ENCODE peak calls at places on chromosomes 13 and 19, in seven cellular contexts. H is tibial artery, U is cardiac fibroblast, E is stomach, S is neural progenitor cell, J is fibroblast of lung, Y is fibroblast of mammary gland. M is an unnamed sample.

GRCh38 chr13:111228262-111229144 is 91.9 kb upstream of the TEX29 start:
- DNase-seq in H (no peak), U (no peak), E (no peak), S (no peak), J (peak), Y (peak), M (no peak)

GRCh38 chr19:55454787-55455243 is 6.6 kb downstream of the ISOC2 start:
- DNase-seq in H (no peak), U (peak), E (no peak), S (peak), J (no peak), Y (peak), M (no peak)

GRCh38 chr13:39565036-39565949 is 37.7 kb downstream of the LHFPL6 start:
- DNase-seq in H (no peak), U (peak), E (no peak), S (peak), J (peak), Y (peak), M (peak)

GRCh38 chr19:7505682-7506384 is 10.1 kb upstream of the ZNF358 start:
- DNase-seq in H (no peak), U (no peak), E (no peak), S (peak), J (no peak), Y (no peak), M (no peak)

GRCh38 chr19:23909222-23909621 is 5.5 kb upstream of the ZNF726 start:
- DNase-seq in H (no peak), U (no peak), E (no peak), S (no peak), J (no peak), Y (no peak), M (no peak)

GRCh38 chr19:6484831-6485230 is 3.2 kb upstream of the DENND1C start:
- DNase-seq in H (no peak), U (no peak), E (no peak), S (no peak), J (no peak), Y (no peak), M (no peak)

GRCh38 chr19:29690842-29691241 is 24.2 kb downstream of the C19orf12 start:
- DNase-seq in H (no peak), U (peak), E (no peak), S (peak), J (peak), Y (peak), M (no peak)

GRCh38 chr13:87872813-87873212 is 201.6 kb downstream of the SLITRK5 start:
- DNase-seq in H (no peak), U (no peak), E (no peak), S (no peak), J (peak), Y (peak), M (no peak)

GRCh38 chr19:2729943-2730818 is 9.0 kb upstream of the DIRAS1 start:
- DNase-seq in H (no peak), U (no peak), E (no peak), S (no peak), J (no peak), Y (no peak), M (no peak)

GRCh38 chr19:46975918-46976782 is 43.5 kb upstream of the NPAS1 start:
- DNase-seq in H (peak), U (peak), E (peak), S (peak), J (peak), Y (peak), M (peak)

GRCh38 chr13:61277877-61278276 is 137.8 kb downstream of the PCDH20 start:
- DNase-seq in H (no peak), U (no peak), E (no peak), S (no peak), J (no peak), Y (no peak), M (no peak)

GRCh38 chr19:33430674-33431277 is 57.3 kb downstream of the CEBPG start:
- DNase-seq in H (no peak), U (peak), E (peak), S (peak), J (peak), Y (peak), M (no peak)

GRCh38 chr19:35144600-35145436 is 1.8 kb downstream of the FXYD7 start:
- DNase-seq in H (no peak), U (no peak), E (peak), S (peak), J (no peak), Y (no peak), M (no peak)

GRCh38 chr13:107275945-107276614 is 708.1 kb upstream of the ARGLU1 start:
- DNase-seq in H (no peak), U (peak), E (no peak), S (no peak), J (no peak), Y (peak), M (no peak)

GRCh38 chr19:38073806-38074685 is 150.0 kb downstream of the DPF1 start:
- DNase-seq in H (no peak), U (no peak), E (no peak), S (peak), J (no peak), Y (no peak), M (no peak)

GRCh38 chr19:46192990-46193650 is 36.4 kb upstream of the IGFL1 start:
- DNase-seq in H (peak), U (peak), E (no peak), S (no peak), J (peak), Y (peak), M (peak)

GRCh38 chr13:98998831-98999634 is 21.2 kb upstream of the DOCK9 start:
- DNase-seq in H (no peak), U (no peak), E (no peak), S (no peak), J (peak), Y (peak), M (no peak)

GRCh38 chr19:10899171-10899653 is 27.9 kb downstream of the CARM1 start:
- DNase-seq in H (no peak), U (no peak), E (peak), S (no peak), J (no peak), Y (no peak), M (no peak)

GRCh38 chr13:74556002-74556551 is 421.9 kb upstream of the KLF12 start:
- DNase-seq in H (no peak), U (no peak), E (no peak), S (no peak), J (no peak), Y (no peak), M (no peak)

GRCh38 chr19:40804783-40805242 is 5.8 kb downstream of the EGLN2 start:
- DNase-seq in H (no peak), U (no peak), E (peak), S (no peak), J (no peak), Y (no peak), M (no peak)

GRCh38 chr19:40805258-40805868 is 6.4 kb downstream of the EGLN2 start:
- DNase-seq in H (no peak), U (no peak), E (peak), S (no peak), J (no peak), Y (no peak), M (no peak)

GRCh38 chr19:40803170-40803856 is 4.3 kb downstream of the EGLN2 start:
- DNase-seq in H (no peak), U (no peak), E (no peak), S (no peak), J (no peak), Y (no peak), M (no peak)

GRCh38 chr19:40802300-40803169 is 3.5 kb downstream of the EGLN2 start:
- DNase-seq in H (peak), U (no peak), E (peak), S (no peak), J (no peak), Y (no peak), M (no peak)

DNA sequence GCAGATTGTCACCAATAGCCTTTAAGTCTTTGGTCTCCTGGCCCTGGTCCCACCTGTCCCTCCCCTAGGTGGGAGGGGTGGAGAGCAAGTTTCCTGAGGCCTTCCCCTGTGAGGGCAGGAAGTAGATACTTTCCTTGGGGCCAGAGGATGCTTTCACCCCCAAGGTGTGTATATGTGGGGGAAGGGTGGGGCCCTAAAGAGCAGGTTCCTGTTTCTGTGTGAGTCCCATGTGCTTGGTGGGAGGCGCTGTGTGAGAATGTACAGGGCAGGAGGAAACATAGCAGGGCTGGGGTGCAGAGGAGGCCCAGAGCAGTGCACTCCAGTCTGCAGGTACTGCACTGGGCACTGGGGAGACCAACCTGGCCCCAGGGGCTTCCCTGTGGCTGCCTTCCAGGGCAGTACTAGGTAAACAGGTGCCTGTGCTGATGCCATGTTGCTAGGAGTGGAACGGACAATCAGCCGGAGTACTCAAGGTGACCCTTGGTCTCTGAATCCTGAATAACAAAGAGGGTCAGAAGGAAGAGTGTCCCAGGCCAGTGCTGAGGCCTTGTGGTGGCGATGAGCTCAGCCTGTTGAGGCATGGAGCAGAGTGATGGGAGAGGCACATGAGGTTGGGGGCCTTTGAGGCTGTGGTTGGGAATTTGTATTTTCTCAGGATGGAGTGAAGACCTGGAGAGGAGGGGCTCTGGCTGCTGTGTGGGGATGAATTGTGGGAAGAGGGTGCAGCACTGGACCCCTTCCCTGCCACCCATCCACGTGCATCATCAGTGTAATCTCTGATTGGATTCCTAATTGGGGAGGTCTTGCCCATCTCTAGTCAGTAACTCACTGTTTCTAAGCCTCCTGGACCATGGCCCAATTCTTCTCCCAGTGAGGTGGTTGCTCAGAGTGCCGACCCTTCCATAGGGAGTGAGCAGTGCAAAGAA is 5.1 kb downstream of the EGLN2 start:
- DNase-seq in H (no peak), U (no peak), E (peak), S (no peak), J (no peak), Y (no peak), M (no peak)
- H3K4me3 ChIP-seq in H (no peak), U (no peak), E (peak), S (no peak), J (no peak), Y (no peak), M (no peak)

DNA sequence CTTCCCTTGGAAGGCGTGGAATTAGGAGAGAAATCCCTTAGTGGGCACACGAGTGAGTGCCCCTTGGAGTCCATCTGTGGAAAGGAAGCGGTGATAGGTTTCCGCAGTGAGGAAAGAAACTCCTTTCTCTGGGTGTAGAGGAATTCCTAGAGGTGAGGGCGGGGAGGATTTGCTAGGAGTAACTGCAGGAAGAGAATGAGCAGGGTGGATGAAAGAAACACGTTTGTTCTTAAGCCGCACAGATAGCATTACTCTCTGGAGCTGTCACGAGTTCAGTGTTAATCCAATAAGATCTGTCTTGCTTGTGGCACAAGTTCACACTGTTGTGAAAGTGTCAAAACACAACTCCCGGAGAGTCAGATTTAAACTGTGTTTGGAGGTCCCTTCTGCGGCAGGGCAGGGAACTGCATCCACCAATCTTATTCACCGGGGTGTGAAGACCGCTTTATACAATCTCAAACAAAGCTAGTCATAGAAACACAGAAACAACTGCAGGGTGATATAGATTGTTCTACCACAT is 1.2 kb downstream of the KL start:
- DNase-seq in H (peak), U (peak), E (peak), S (peak), J (peak), Y (peak), M (no peak)
- TF ChIP-seq CTCF in H (peak), U (peak), E (peak), S (peak), J (no peak), Y (peak), M (no peak)

DNA sequence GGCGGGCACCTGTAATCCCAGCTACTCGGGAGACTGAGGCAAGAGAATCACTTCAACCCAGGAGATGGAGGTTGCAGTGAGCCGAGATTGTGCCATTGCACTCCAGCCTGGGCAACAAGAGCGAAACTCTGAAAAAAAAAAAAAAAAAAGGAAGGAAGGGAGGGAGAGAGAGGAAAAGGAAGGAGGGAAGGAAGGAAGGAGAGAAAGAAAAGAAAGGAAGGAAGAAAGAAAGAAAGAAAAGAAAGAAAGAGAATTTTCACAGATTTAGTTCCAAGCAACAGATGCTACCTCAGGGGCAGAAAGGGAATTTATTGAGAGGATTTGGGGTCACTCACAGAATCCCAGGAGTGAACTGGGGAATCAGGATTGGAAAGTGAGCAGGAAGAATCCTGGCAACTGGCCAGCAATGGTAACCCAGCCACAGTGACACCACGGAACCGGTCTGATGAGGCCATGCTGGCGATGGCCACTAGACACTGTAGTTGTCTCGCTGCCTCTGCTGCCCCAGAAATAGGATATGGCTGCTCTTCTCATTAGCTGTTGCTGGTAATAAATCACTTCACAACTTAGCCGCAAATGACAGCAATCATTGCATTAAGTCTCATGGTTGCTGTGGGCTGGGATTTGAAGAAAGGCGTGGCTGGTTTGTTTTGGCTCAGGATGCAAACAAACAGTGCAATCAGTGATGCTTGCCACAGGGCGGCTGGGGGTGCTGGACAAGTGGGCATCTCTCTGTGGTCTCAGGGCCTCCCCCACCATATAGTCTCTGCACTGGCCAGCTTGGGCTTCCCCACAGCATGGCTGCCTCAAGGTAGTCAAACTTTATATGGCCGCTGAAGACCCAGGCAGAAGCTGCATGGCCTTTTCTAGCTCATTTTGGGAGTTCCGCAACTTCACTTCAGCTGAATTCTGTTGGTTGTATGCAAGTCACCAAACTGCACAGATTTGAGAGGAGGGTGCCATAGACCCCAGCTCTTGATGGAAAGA is 5.2 kb upstream of the BCAM start:
- DNase-seq in H (no peak), U (no peak), E (no peak), S (no peak), J (no peak), Y (no peak), M (no peak)
- H3K4me3 ChIP-seq in H (no peak), U (no peak), E (no peak), S (no peak), J (no peak), Y (no peak), M (no peak)

DNA sequence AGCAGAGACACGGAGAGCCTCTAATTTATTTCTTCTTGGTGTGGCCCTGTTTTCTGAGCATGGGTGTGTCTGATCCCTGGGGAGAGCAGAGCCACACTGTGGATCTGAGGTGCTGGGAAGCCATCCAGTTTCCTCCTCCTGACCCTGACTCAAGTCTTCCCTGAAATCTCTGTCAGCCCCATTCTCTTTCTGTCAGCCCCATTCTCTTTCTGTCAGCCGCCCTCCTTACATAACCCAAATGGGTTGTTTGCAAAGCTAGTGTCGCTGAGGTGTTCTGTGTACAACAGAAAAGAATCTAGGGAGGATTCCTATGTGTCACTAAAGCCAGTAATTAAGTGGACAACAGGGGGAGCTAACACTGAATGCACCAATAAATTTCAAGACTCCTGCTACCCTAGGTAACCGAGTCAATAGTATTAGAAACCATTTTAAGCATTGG is 50.2 kb downstream of the LRCH1 start:
- DNase-seq in H (no peak), U (peak), E (no peak), S (peak), J (no peak), Y (peak), M (no peak)
- TF ChIP-seq CTCF in H (no peak), U (peak), E (no peak), S (peak), J (peak), Y (peak), M (peak)

GRCh38 chr19:48708471-48708870 is 11.1 kb downstream of the MAMSTR start:
- DNase-seq in H (no peak), U (no peak), E (no peak), S (no peak), J (no peak), Y (no peak), M (no peak)
- H3K4me3 ChIP-seq in H (no peak), U (no peak), E (no peak), S (no peak), J (no peak), Y (no peak), M (no peak)

M was measured in AG09309.